ENCODE peak calls at places on chromosomes 11 and 22, in four cellular contexts. One of them, this sample, is unnamed.

GRCh38 chr11:76523147-76523546 is 78.3 kb downstream of the EMSY start:
- DNase-seq in naive thymus-derived CD4-positive, alpha-beta T cell: no peak
- DNase-seq in GM23338: no peak
- DNase-seq in SK-N-SH: no peak
- DNase-seq in this sample: no peak

GRCh38 chr11:69080361-69080973 is 31.7 kb downstream of the TPCN2 start:
- DNase-seq in naive thymus-derived CD4-positive, alpha-beta T cell: no peak
- DNase-seq in GM23338: no peak
- DNase-seq in SK-N-SH: no peak
- DNase-seq in this sample: no peak

GRCh38 chr22:49728566-49729271 is 99.0 kb downstream of the BRD1 start:
- DNase-seq in naive thymus-derived CD4-positive, alpha-beta T cell: no peak
- DNase-seq in GM23338: no peak
- DNase-seq in SK-N-SH: peak; percentile 19
- DNase-seq in this sample: no peak

GRCh38 chr11:11382858-11383532 is 29.9 kb upstream of the CSNK2A3 start:
- DNase-seq in naive thymus-derived CD4-positive, alpha-beta T cell: no peak
- DNase-seq in GM23338: no peak
- DNase-seq in SK-N-SH: no peak
- DNase-seq in this sample: no peak

GRCh38 chr11:9804414-9804902 is 140.6 kb downstream of the SWAP70 start:
- DNase-seq in naive thymus-derived CD4-positive, alpha-beta T cell: no peak
- DNase-seq in GM23338: no peak
- DNase-seq in SK-N-SH: no peak
- DNase-seq in this sample: no peak

GRCh38 chr11:105132716-105133511 is 6.7 kb downstream of the CARD18 start:
- DNase-seq in naive thymus-derived CD4-positive, alpha-beta T cell: no peak
- DNase-seq in GM23338: no peak
- DNase-seq in SK-N-SH: no peak
- DNase-seq in this sample: no peak

GRCh38 chr11:92844197-92844596 is 125.3 kb upstream of the MTNR1B start:
- DNase-seq in naive thymus-derived CD4-positive, alpha-beta T cell: no peak
- DNase-seq in GM23338: no peak
- DNase-seq in SK-N-SH: no peak
- DNase-seq in this sample: no peak

GRCh38 chr22:46001426-46002106 is 24.6 kb upstream of the WNT7B start:
- DNase-seq in naive thymus-derived CD4-positive, alpha-beta T cell: no peak
- DNase-seq in GM23338: no peak
- DNase-seq in SK-N-SH: no peak
- DNase-seq in this sample: no peak

GRCh38 chr22:20388200-20388599 is 5.8 kb upstream of the ZNF74 start:
- DNase-seq in naive thymus-derived CD4-positive, alpha-beta T cell: no peak
- DNase-seq in GM23338: no peak
- DNase-seq in SK-N-SH: no peak
- DNase-seq in this sample: no peak

GRCh38 chr11:115996125-115996807 is 492.1 kb upstream of the CADM1 start:
- DNase-seq in naive thymus-derived CD4-positive, alpha-beta T cell: no peak
- DNase-seq in GM23338: no peak
- DNase-seq in SK-N-SH: no peak
- DNase-seq in this sample: no peak

GRCh38 chr22:27460596-27461347 is 340.8 kb downstream of the MN1 start:
- DNase-seq in naive thymus-derived CD4-positive, alpha-beta T cell: no peak
- DNase-seq in GM23338: peak; percentile 19
- DNase-seq in SK-N-SH: no peak
- DNase-seq in this sample: no peak

GRCh38 chr11:7351228-7351627 is 99.5 kb downstream of the SYT9 start:
- DNase-seq in naive thymus-derived CD4-positive, alpha-beta T cell: no peak
- DNase-seq in GM23338: no peak
- DNase-seq in SK-N-SH: no peak
- DNase-seq in this sample: no peak

GRCh38 chr11:78050964-78051831 is 12.5 kb upstream of the THRSP start:
- DNase-seq in naive thymus-derived CD4-positive, alpha-beta T cell: no peak
- DNase-seq in GM23338: peak; percentile 72
- DNase-seq in SK-N-SH: no peak
- DNase-seq in this sample: no peak

DNA sequence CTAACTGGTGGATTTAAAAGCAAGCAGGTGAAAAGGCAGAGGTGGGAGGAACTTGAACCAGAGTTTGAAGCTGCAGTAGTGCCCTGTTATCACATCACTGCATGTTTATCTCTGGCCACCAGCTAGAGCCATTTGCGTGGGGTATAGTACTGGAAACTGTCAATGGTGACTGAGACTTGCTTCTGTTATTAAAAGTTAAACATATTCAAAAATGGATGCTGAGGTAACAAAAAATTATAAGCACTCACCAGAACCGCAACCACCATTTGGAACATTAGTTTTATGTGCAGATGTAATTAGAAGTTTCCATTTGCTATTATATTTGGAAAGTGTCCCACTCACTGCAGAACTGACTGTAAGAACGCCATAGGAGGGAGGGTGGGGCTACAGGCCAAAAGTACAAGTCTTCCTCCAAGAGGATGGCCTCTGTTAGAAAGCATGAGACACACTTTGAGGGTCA is 1.2 kb upstream of the CD59 start:
- DNase-seq in naive thymus-derived CD4-positive, alpha-beta T cell: no peak
- DNase-seq in GM23338: no peak
- DNase-seq in SK-N-SH: no peak
- DNase-seq in this sample: no peak
- H3K27ac ChIP-seq in naive thymus-derived CD4-positive, alpha-beta T cell: no peak overlapping the region
- H3K27ac ChIP-seq in GM23338: no peak overlapping the region
- H3K27ac ChIP-seq in SK-N-SH: peak overlapping the region; percentile 91
- H3K27ac ChIP-seq in this sample: no peak overlapping the region

GRCh38 chr11:44611687-44612437 is 46.4 kb downstream of the CD82 start:
- DNase-seq in naive thymus-derived CD4-positive, alpha-beta T cell: peak; percentile 56
- DNase-seq in GM23338: no peak
- DNase-seq in SK-N-SH: no peak
- DNase-seq in this sample: peak; percentile 67

GRCh38 chr11:44609028-44609782 is 43.7 kb downstream of the CD82 start:
- DNase-seq in naive thymus-derived CD4-positive, alpha-beta T cell: peak; percentile 32
- DNase-seq in GM23338: no peak
- DNase-seq in SK-N-SH: no peak
- DNase-seq in this sample: peak; percentile 91

GRCh38 chr11:44609783-44610155 is 44.3 kb downstream of the CD82 start:
- DNase-seq in naive thymus-derived CD4-positive, alpha-beta T cell: no peak
- DNase-seq in GM23338: no peak
- DNase-seq in SK-N-SH: no peak
- DNase-seq in this sample: no peak

GRCh38 chr11:44611088-44611487 is 45.6 kb downstream of the CD82 start:
- DNase-seq in naive thymus-derived CD4-positive, alpha-beta T cell: no peak
- DNase-seq in GM23338: no peak
- DNase-seq in SK-N-SH: no peak
- DNase-seq in this sample: no peak

DNA sequence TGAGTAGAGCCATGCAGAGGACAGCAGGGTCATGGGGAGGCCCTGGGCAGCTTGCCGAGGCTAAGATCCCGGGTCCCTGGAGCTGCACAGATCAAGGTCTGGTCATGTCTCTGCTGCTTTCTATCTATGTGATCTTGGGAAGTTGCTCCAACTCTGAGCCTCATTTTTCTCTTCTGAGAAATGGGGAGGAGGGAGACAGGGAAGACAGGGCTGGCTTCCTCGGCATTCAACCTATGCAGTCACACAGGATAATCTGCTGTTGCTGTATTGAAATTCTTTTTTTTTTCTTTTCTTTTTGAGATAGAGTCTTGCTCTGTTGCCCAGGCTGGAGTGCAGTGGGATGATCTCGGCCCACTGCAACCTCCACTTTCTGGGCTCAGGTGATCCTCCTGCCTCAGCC is 45.1 kb downstream of the CD82 start:
- DNase-seq in naive thymus-derived CD4-positive, alpha-beta T cell: no peak
- DNase-seq in GM23338: no peak
- DNase-seq in SK-N-SH: no peak
- DNase-seq in this sample: no peak
- H3K27ac ChIP-seq in naive thymus-derived CD4-positive, alpha-beta T cell: peak overlapping the region; percentile 39
- H3K27ac ChIP-seq in GM23338: no peak overlapping the region
- H3K27ac ChIP-seq in SK-N-SH: no peak overlapping the region
- H3K27ac ChIP-seq in this sample: peak overlapping the region; percentile 99

GRCh38 chr11:32348502-32348901 is 86.8 kb downstream of the WT1 start:
- DNase-seq in naive thymus-derived CD4-positive, alpha-beta T cell: no peak
- DNase-seq in GM23338: no peak
- DNase-seq in SK-N-SH: no peak
- DNase-seq in this sample: no peak

GRCh38 chr11:32358729-32359128 is 76.6 kb downstream of the WT1 start:
- DNase-seq in naive thymus-derived CD4-positive, alpha-beta T cell: no peak
- DNase-seq in GM23338: peak; percentile 17
- DNase-seq in SK-N-SH: no peak
- DNase-seq in this sample: no peak

DNA sequence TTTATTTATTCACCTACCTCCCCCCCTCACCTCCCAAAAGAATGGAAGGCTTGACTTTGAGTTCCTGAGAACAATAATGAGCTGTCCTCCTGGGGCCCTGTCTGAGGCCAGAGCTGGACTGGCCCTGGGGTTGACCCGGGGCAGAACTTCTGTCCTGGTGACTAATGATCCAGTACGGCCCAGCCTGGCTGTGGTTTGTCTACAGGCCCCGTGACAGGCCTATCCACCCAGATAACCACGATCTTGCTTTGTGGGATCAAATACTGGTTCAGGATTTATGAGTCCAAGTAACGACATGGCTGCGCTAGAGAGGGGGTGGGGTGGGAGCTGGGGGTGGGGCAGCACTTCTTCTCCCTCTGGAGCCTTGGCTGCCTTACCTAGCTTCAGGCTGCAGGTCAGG is 81.5 kb downstream of the WT1 start:
- DNase-seq in naive thymus-derived CD4-positive, alpha-beta T cell: no peak
- DNase-seq in GM23338: no peak
- DNase-seq in SK-N-SH: no peak
- DNase-seq in this sample: no peak
- H3K27ac ChIP-seq in naive thymus-derived CD4-positive, alpha-beta T cell: no peak overlapping the region
- H3K27ac ChIP-seq in GM23338: no peak overlapping the region
- H3K27ac ChIP-seq in SK-N-SH: no peak overlapping the region
- H3K27ac ChIP-seq in this sample: no peak overlapping the region

DNA sequence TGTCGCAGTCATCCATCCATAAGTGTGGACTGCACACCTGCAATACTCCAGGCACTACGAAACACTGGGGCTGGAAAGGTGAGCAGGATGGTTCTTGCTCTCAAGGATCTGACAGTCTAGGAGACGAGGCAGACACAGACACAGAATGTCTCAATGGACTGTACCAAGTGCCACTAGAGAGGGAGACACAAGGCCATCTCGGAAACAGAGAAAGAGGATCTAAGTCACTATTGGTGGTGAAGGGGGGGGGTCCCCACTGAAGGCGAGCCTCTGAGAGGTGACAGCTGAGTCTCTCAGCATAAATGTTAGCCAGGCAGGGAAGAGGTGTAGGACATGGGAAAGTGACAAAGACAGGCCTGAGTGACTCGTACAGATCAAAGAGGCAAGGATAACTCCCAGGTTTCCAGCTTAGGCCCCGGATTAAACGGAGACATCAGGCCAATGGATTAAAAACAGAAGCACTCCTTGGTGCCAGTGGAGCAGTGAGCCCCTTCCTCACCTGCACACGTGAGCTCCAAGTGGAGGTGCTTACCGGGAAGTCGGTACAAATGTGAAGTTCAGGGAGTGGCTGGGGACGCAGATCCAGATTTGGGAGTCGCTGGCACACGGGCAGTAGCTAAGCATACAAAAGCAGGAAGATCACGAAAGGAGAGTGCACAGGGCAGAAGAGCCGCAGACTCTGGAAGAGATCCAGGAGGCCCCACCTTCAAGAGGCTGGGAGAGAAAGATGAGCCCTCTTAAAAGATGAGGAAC is 117.2 kb downstream of the MICAL3 start:
- DNase-seq in naive thymus-derived CD4-positive, alpha-beta T cell: no peak
- DNase-seq in GM23338: no peak
- DNase-seq in SK-N-SH: no peak
- DNase-seq in this sample: no peak
- H3K27ac ChIP-seq in naive thymus-derived CD4-positive, alpha-beta T cell: no peak overlapping the region
- H3K27ac ChIP-seq in GM23338: no peak overlapping the region
- H3K27ac ChIP-seq in SK-N-SH: no peak overlapping the region
- H3K27ac ChIP-seq in this sample: no peak overlapping the region

GRCh38 chr11:73156114-73156513 is 14.0 kb upstream of the FCHSD2 start:
- DNase-seq in naive thymus-derived CD4-positive, alpha-beta T cell: no peak
- DNase-seq in GM23338: no peak
- DNase-seq in SK-N-SH: no peak
- DNase-seq in this sample: no peak

GRCh38 chr11:73152086-73152853 is 10.2 kb upstream of the FCHSD2 start:
- DNase-seq in naive thymus-derived CD4-positive, alpha-beta T cell: no peak
- DNase-seq in GM23338: no peak
- DNase-seq in SK-N-SH: no peak
- DNase-seq in this sample: peak; percentile 75

GRCh38 chr11:73151371-73151870 is 9.3 kb upstream of the FCHSD2 start:
- DNase-seq in naive thymus-derived CD4-positive, alpha-beta T cell: no peak
- DNase-seq in GM23338: no peak
- DNase-seq in SK-N-SH: no peak
- DNase-seq in this sample: no peak

GRCh38 chr11:73154178-73154577 is 12.1 kb upstream of the FCHSD2 start:
- DNase-seq in naive thymus-derived CD4-positive, alpha-beta T cell: peak; percentile 28
- DNase-seq in GM23338: no peak
- DNase-seq in SK-N-SH: no peak
- DNase-seq in this sample: peak; percentile 91

GRCh38 chr11:73152861-73153483 is 10.9 kb upstream of the FCHSD2 start:
- DNase-seq in naive thymus-derived CD4-positive, alpha-beta T cell: peak; percentile 38
- DNase-seq in GM23338: peak; percentile 66
- DNase-seq in SK-N-SH: no peak
- DNase-seq in this sample: peak; percentile 98
- H3K27ac ChIP-seq in naive thymus-derived CD4-positive, alpha-beta T cell: peak overlapping the region; percentile 61
- H3K27ac ChIP-seq in GM23338: no peak overlapping the region
- H3K27ac ChIP-seq in SK-N-SH: no peak overlapping the region
- H3K27ac ChIP-seq in this sample: peak overlapping the region; percentile 99

DNA sequence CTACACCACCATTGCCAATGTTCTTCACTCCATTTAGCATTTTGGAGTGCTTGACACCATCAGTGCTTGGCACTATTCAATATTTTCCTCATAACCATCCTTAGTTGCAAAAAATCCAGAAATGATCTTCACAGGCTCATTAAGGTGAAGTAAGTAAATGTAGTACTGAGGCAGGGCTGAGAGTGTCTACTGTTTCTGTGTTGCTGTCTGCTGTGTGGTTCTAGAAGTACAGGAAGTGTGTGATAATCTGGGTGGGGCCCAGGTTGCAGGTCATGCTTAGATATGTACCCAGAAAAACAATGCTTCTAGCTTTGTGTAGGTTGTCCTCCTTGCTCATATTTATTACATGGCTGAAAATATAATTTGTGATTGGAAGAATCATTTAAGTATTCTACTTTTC is 411.8 kb upstream of the CCDC179 start:
- DNase-seq in naive thymus-derived CD4-positive, alpha-beta T cell: no peak
- DNase-seq in GM23338: no peak
- DNase-seq in SK-N-SH: no peak
- DNase-seq in this sample: no peak
- H3K27ac ChIP-seq in naive thymus-derived CD4-positive, alpha-beta T cell: no peak overlapping the region
- H3K27ac ChIP-seq in GM23338: no peak overlapping the region
- H3K27ac ChIP-seq in SK-N-SH: no peak overlapping the region
- H3K27ac ChIP-seq in this sample: no peak overlapping the region

This sample was measured in Karpas-422.